ENCODE peak calls at places on chromosomes 4 and X, in ten cellular contexts. V, O, X, K, Z, P, I, T, F and G are unnamed samples.

GRCh38 chr4:61531188-61531587 is 331.1 kb downstream of the ADGRL3 start:
- DNase-seq in V (no peak), O (no peak), X (no peak), K (no peak), Z (no peak), P (no peak), I (no peak), T (no peak), F (no peak), G (no peak)

GRCh38 chr4:83153312-83153915 is 38.9 kb upstream of the PLAC8 start:
- DNase-seq in V (no peak), O (no peak), X (no peak), K (no peak), Z (no peak), P (no peak), I (no peak), T (no peak), F (no peak), G (no peak)

GRCh38 chr4:145909331-145909730 is 29.3 kb downstream of the ZNF827 start:
- DNase-seq in V (peak), O (no peak), X (peak), K (no peak), Z (peak), P (peak), I (peak), T (no peak), F (no peak), G (peak)

GRCh38 chr4:62709618-62710252 is 1509.6 kb downstream of the ADGRL3 start:
- DNase-seq in V (no peak), O (peak), X (peak), K (no peak), Z (peak), P (peak), I (peak), T (no peak), F (no peak), G (no peak)

GRCh38 chrX:138914751-138915150 is 203.2 kb upstream of the FGF13 start:
- DNase-seq in V (no peak), O (no peak), X (no peak), K (no peak), Z (no peak), P (no peak), I (peak), T (no peak), F (no peak), G (peak)

GRCh38 chr4:53633608-53634007 is 42.3 kb upstream of the LNX1 start:
- DNase-seq in V (no peak), O (no peak), X (peak), K (no peak), Z (no peak), P (no peak), I (peak), T (no peak), F (no peak), G (no peak)

GRCh38 chr4:55170462-55170861 is 45.1 kb upstream of the KDR start:
- DNase-seq in V (no peak), O (no peak), X (peak), K (no peak), Z (no peak), P (no peak), I (no peak), T (no peak), F (no peak), G (no peak)

GRCh38 chrX:69357293-69357692 is 146.8 kb upstream of the NALF2 start:
- DNase-seq in V (no peak), O (no peak), X (peak), K (no peak), Z (no peak), P (no peak), I (no peak), T (no peak), F (no peak), G (no peak)

GRCh38 chr4:76459291-76459723 is 24.3 kb downstream of the SHROOM3 start:
- DNase-seq in V (no peak), O (no peak), X (peak), K (no peak), Z (peak), P (peak), I (peak), T (no peak), F (no peak), G (no peak)

GRCh38 chr4:4859799-4860380 is 425 bp downstream of the MSX1 start:
- DNase-seq in V (no peak), O (no peak), X (no peak), K (no peak), Z (no peak), P (peak), I (peak), T (no peak), F (no peak), G (no peak)

GRCh38 chrX:69158166-69159040 is 6.8 kb downstream of the PJA1 start:
- DNase-seq in V (peak), O (peak), X (peak), K (no peak), Z (peak), P (peak), I (peak), T (peak), F (no peak), G (peak)

GRCh38 chrX:13357925-13358324 is 38.1 kb upstream of the ATXN3L start:
- DNase-seq in V (no peak), O (peak), X (peak), K (no peak), Z (no peak), P (no peak), I (no peak), T (no peak), F (no peak), G (no peak)

GRCh38 chr4:36399762-36400353 is 118.4 kb downstream of the DTHD1 start:
- DNase-seq in V (no peak), O (no peak), X (peak), K (peak), Z (peak), P (peak), I (peak), T (peak), F (peak), G (no peak)

GRCh38 chr4:8698341-8699062 is 105.9 kb downstream of the CPZ start:
- DNase-seq in V (peak), O (no peak), X (no peak), K (no peak), Z (no peak), P (no peak), I (no peak), T (no peak), F (no peak), G (no peak)